ENCODE peak calls at places on chromosomes 5 and 9, in four cellular contexts. One of them, this sample, is unnamed.

GRCh38 chr5:160506006-160507004 is 84.7 kb downstream of the PTTG1 start:
- DNase-seq in esophagus squamous epithelium: no peak
- DNase-seq in WTC11: peak
- DNase-seq in colonic mucosa: no peak
- DNase-seq in this sample: peak

GRCh38 chr5:8332666-8333444 is 463.9 kb downstream of the MTRR start:
- DNase-seq in WTC11: no peak
- DNase-seq in esophagus squamous epithelium: no peak
- DNase-seq in colonic mucosa: no peak
- DNase-seq in this sample: no peak

GRCh38 chr5:16437974-16438373 is 27.6 kb downstream of the ZNF622 start:
- DNase-seq in WTC11: no peak
- DNase-seq in colonic mucosa: no peak
- DNase-seq in esophagus squamous epithelium: no peak
- DNase-seq in this sample: no peak

GRCh38 chr9:100589582-100589981 is 11.7 kb downstream of the CAVIN4 start:
- DNase-seq in esophagus squamous epithelium: no peak
- DNase-seq in WTC11: no peak
- DNase-seq in colonic mucosa: no peak
- DNase-seq in this sample: no peak

GRCh38 chr9:20838218-20838617 is 154.2 kb downstream of the FOCAD start:
- DNase-seq in colonic mucosa: no peak
- DNase-seq in esophagus squamous epithelium: no peak
- DNase-seq in WTC11: no peak
- DNase-seq in this sample: no peak

GRCh38 chr5:135199919-135200318 is 165.9 kb upstream of the PITX1 start:
- DNase-seq in colonic mucosa: no peak
- DNase-seq in WTC11: no peak
- DNase-seq in esophagus squamous epithelium: no peak
- DNase-seq in this sample: no peak

GRCh38 chr9:133476941-133477340 is 2.0 kb downstream of the SLC2A6 start:
- DNase-seq in esophagus squamous epithelium: no peak
- DNase-seq in colonic mucosa: no peak
- DNase-seq in WTC11: no peak
- DNase-seq in this sample: no peak

GRCh38 chr9:91001146-91001611 is 199.6 kb downstream of the SYK start:
- DNase-seq in esophagus squamous epithelium: no peak
- DNase-seq in WTC11: no peak
- DNase-seq in colonic mucosa: no peak
- DNase-seq in this sample: no peak

GRCh38 chr5:129018836-129019235 is 53.5 kb downstream of the SLC27A6 start:
- DNase-seq in esophagus squamous epithelium: no peak
- DNase-seq in colonic mucosa: no peak
- DNase-seq in WTC11: no peak
- DNase-seq in this sample: no peak

GRCh38 chr5:53712327-53712726 is 151.9 kb downstream of the NDUFS4 start:
- DNase-seq in WTC11: no peak
- DNase-seq in esophagus squamous epithelium: no peak
- DNase-seq in colonic mucosa: no peak
- DNase-seq in this sample: peak

GRCh38 chr9:96219615-96220257 is 82.2 kb downstream of the HSD17B3 start:
- DNase-seq in WTC11: peak
- DNase-seq in colonic mucosa: peak
- DNase-seq in esophagus squamous epithelium: no peak
- DNase-seq in this sample: no peak

GRCh38 chr5:170254056-170254455 is 21.3 kb downstream of the C5orf58 start:
- DNase-seq in WTC11: no peak
- DNase-seq in esophagus squamous epithelium: no peak
- DNase-seq in colonic mucosa: no peak
- DNase-seq in this sample: no peak

GRCh38 chr9:31146485-31147166 is 1237.8 kb upstream of the ACO1 start:
- DNase-seq in WTC11: no peak
- DNase-seq in esophagus squamous epithelium: no peak
- DNase-seq in colonic mucosa: no peak
- DNase-seq in this sample: no peak

GRCh38 chr9:69476016-69476415 is 151.0 kb downstream of the ENTREP1 start:
- DNase-seq in colonic mucosa: no peak
- DNase-seq in esophagus squamous epithelium: no peak
- DNase-seq in WTC11: no peak
- DNase-seq in this sample: no peak

GRCh38 chr5:132737982-132738770 is 830 bp upstream of the KIF3A start:
- DNase-seq in colonic mucosa: no peak
- DNase-seq in WTC11: no peak
- DNase-seq in esophagus squamous epithelium: no peak
- DNase-seq in this sample: no peak

GRCh38 chr5:159805021-159805420 is 111.3 kb upstream of the ADRA1B start:
- DNase-seq in colonic mucosa: peak
- DNase-seq in WTC11: no peak
- DNase-seq in esophagus squamous epithelium: no peak
- DNase-seq in this sample: peak

GRCh38 chr9:128169492-128169891 is 9.4 kb downstream of the BBLN start:
- DNase-seq in esophagus squamous epithelium: no peak
- DNase-seq in WTC11: no peak
- DNase-seq in colonic mucosa: no peak
- DNase-seq in this sample: no peak

GRCh38 chr5:171444582-171444981 is 25.1 kb downstream of the FGF18 start:
- DNase-seq in WTC11: no peak
- DNase-seq in esophagus squamous epithelium: no peak
- DNase-seq in colonic mucosa: no peak
- DNase-seq in this sample: no peak

GRCh38 chr5:115402822-115403577 is 106.5 kb upstream of the CCDC112 start:
- DNase-seq in colonic mucosa: no peak
- DNase-seq in esophagus squamous epithelium: no peak
- DNase-seq in WTC11: no peak
- DNase-seq in this sample: no peak

GRCh38 chr9:90642570-90643539 is at the start of gene DIRAS2:
- DNase-seq in esophagus squamous epithelium: no peak
- DNase-seq in WTC11: peak
- DNase-seq in colonic mucosa: peak
- DNase-seq in this sample: no peak

GRCh38 chr9:91266457-91266856 is 95.3 kb downstream of the AUH start:
- DNase-seq in WTC11: no peak
- DNase-seq in colonic mucosa: no peak
- DNase-seq in esophagus squamous epithelium: no peak
- DNase-seq in this sample: no peak

GRCh38 chr9:120478208-120478607 is 101.8 kb downstream of the CDK5RAP2 start:
- DNase-seq in WTC11: no peak
- DNase-seq in esophagus squamous epithelium: no peak
- DNase-seq in colonic mucosa: peak
- DNase-seq in this sample: no peak

GRCh38 chr5:10157085-10157669 is 92.5 kb downstream of the ATPSCKMT start:
- DNase-seq in WTC11: peak
- DNase-seq in esophagus squamous epithelium: no peak
- DNase-seq in colonic mucosa: no peak
- DNase-seq in this sample: no peak

GRCh38 chr5:317086-317811 is 4.3 kb upstream of the AHRR start:
- DNase-seq in colonic mucosa: peak
- DNase-seq in esophagus squamous epithelium: no peak
- DNase-seq in WTC11: peak
- DNase-seq in this sample: no peak

GRCh38 chr5:64229163-64229774 is 63.6 kb downstream of the RNF180 start:
- DNase-seq in WTC11: no peak
- DNase-seq in colonic mucosa: no peak
- DNase-seq in esophagus squamous epithelium: no peak
- DNase-seq in this sample: no peak

GRCh38 chr5:585556-585955 is 26.6 kb upstream of the CEP72 start:
- DNase-seq in colonic mucosa: no peak
- DNase-seq in WTC11: no peak
- DNase-seq in esophagus squamous epithelium: no peak
- DNase-seq in this sample: no peak

GRCh38 chr5:15425802-15426201 is 74.2 kb upstream of the FBXL7 start:
- DNase-seq in esophagus squamous epithelium: no peak
- DNase-seq in WTC11: no peak
- DNase-seq in colonic mucosa: no peak
- DNase-seq in this sample: no peak

GRCh38 chr9:120916573-120916972 is 10.0 kb downstream of the TRAF1 start:
- DNase-seq in WTC11: no peak
- DNase-seq in esophagus squamous epithelium: no peak
- DNase-seq in colonic mucosa: no peak
- DNase-seq in this sample: peak

GRCh38 chr5:172188893-172189692 is 1.1 kb upstream of the STK10 start:
- DNase-seq in WTC11: peak
- DNase-seq in colonic mucosa: no peak
- DNase-seq in esophagus squamous epithelium: no peak
- DNase-seq in this sample: no peak

GRCh38 chr5:13477118-13477737 is 467.3 kb downstream of the DNAH5 start:
- DNase-seq in WTC11: no peak
- DNase-seq in esophagus squamous epithelium: no peak
- DNase-seq in colonic mucosa: no peak
- DNase-seq in this sample: no peak

DNA sequence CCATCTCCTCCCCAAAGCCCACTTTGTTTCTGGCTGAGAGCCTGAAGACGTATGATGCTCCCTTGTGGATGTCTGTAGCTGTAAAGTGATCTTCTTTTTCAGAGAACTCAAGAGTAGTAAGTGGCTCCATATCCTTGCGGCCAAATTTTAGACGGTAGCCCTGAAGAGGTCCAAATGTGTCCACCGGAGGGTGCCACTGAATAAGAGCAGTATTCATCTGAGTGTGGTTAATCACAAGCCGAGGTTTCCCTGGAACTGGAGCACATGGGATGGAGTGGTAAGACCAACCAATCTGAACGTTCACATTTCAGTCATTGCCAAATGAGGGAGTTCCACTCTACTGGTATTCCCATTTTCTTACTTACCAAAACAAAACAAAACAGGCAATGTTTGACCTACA is 686.5 kb upstream of the DMAC1 start:
- DNase-seq in esophagus squamous epithelium: no peak
- DNase-seq in colonic mucosa: peak
- DNase-seq in WTC11: peak
- DNase-seq in this sample: no peak
- TF ChIP-seq CTCF in esophagus squamous epithelium: no peak
- TF ChIP-seq CTCF in colonic mucosa: peak
- TF ChIP-seq CTCF in WTC11: peak
- TF ChIP-seq CTCF in this sample: no peak

DNA sequence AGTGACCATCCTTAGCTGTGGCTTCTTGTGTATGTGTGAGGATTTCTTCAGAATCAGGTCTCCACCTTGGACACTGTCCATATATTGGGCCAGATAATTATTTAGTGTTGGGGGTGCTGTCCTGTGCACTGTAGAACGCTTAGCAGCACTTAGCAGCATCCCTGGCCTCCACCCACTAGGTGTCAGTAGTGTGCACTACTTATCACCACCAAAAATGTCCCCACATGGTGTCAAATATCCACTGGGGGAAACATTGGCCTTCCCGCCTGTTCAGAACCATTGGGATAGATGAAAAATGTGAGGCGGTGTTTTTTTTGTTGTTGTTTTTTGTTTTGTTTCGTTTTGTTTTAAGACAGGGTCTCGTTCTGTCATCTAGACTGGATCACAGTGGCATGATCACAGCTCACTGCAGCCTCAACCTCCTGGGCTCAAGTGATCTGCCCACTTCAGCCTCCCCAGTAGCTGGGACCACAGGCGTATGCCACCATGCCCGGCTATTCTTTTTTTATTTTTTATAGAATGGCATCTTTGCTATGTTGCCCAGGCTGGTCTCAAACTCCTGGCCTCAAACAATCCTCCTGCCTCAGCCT is 67.7 kb downstream of the TENT4A start:
- DNase-seq in esophagus squamous epithelium: no peak
- DNase-seq in colonic mucosa: no peak
- DNase-seq in WTC11: no peak
- DNase-seq in this sample: no peak
- TF ChIP-seq CTCF in esophagus squamous epithelium: no peak
- TF ChIP-seq CTCF in colonic mucosa: peak
- TF ChIP-seq CTCF in WTC11: peak
- TF ChIP-seq CTCF in this sample: peak

GRCh38 chr5:106649031-106649430 is 1021.7 kb downstream of the EFNA5 start:
- DNase-seq in colonic mucosa: no peak
- DNase-seq in esophagus squamous epithelium: no peak
- DNase-seq in WTC11: no peak
- DNase-seq in this sample: no peak
- TF ChIP-seq CTCF in colonic mucosa: no peak
- TF ChIP-seq CTCF in esophagus squamous epithelium: no peak
- TF ChIP-seq CTCF in WTC11: no peak
- TF ChIP-seq CTCF in this sample: no peak

GRCh38 chr5:103441523-103441922 is 121.1 kb downstream of the NUDT12 start:
- DNase-seq in esophagus squamous epithelium: no peak
- DNase-seq in colonic mucosa: no peak
- DNase-seq in WTC11: no peak
- DNase-seq in this sample: no peak
- TF ChIP-seq CTCF in esophagus squamous epithelium: no peak
- TF ChIP-seq CTCF in colonic mucosa: no peak
- TF ChIP-seq CTCF in WTC11: peak
- TF ChIP-seq CTCF in this sample: no peak

GRCh38 chr5:142972064-142972463 is 201.9 kb downstream of the ARHGAP26 start:
- DNase-seq in esophagus squamous epithelium: no peak
- DNase-seq in colonic mucosa: no peak
- DNase-seq in WTC11: no peak
- DNase-seq in this sample: no peak

GRCh38 chr5:142970440-142970788 is 200.2 kb downstream of the ARHGAP26 start:
- DNase-seq in colonic mucosa: no peak
- DNase-seq in WTC11: no peak
- DNase-seq in esophagus squamous epithelium: no peak
- DNase-seq in this sample: no peak

GRCh38 chr5:142971296-142972013 is 201.3 kb downstream of the ARHGAP26 start:
- DNase-seq in colonic mucosa: no peak
- DNase-seq in esophagus squamous epithelium: no peak
- DNase-seq in WTC11: no peak
- DNase-seq in this sample: no peak

GRCh38 chr5:142969624-142970439 is 199.7 kb downstream of the ARHGAP26 start:
- DNase-seq in WTC11: no peak
- DNase-seq in esophagus squamous epithelium: no peak
- DNase-seq in colonic mucosa: no peak
- DNase-seq in this sample: no peak

GRCh38 chr5:142969186-142969585 is 199.0 kb downstream of the ARHGAP26 start:
- DNase-seq in esophagus squamous epithelium: no peak
- DNase-seq in WTC11: no peak
- DNase-seq in colonic mucosa: no peak
- DNase-seq in this sample: no peak
- TF ChIP-seq CTCF in esophagus squamous epithelium: no peak
- TF ChIP-seq CTCF in WTC11: no peak
- TF ChIP-seq CTCF in colonic mucosa: no peak
- TF ChIP-seq CTCF in this sample: no peak

GRCh38 chr9:37410969-37411785 is 11.3 kb upstream of the GRHPR start:
- DNase-seq in WTC11: peak
- DNase-seq in colonic mucosa: no peak
- DNase-seq in esophagus squamous epithelium: no peak
- DNase-seq in this sample: no peak
- TF ChIP-seq CTCF in WTC11: peak
- TF ChIP-seq CTCF in colonic mucosa: no peak
- TF ChIP-seq CTCF in esophagus squamous epithelium: no peak
- TF ChIP-seq CTCF in this sample: peak

This sample was measured in AG09319.